ENCODE peak calls at places on chromosomes 11 and 22, in six cellular contexts. U, P, O, M, W and Q are unnamed samples.

GRCh38 chr11:19241260-19242183 is 777 bp upstream of the E2F8 start:
- DNase-seq in U (peak), P (no peak), O (no peak), M (peak), W (peak), Q (no peak)

GRCh38 chr11:20055312-20055711 is 105.0 kb downstream of the DBX1 start:
- DNase-seq in U (peak), P (peak), O (no peak), M (no peak), W (no peak), Q (no peak)

GRCh38 chr22:49999063-49999900 is 13.3 kb downstream of the IL17REL start:
- DNase-seq in U (peak), P (no peak), O (no peak), M (peak), W (peak), Q (no peak)

GRCh38 chr22:25641650-25642049 is 77.2 kb downstream of the GRK3 start:
- DNase-seq in U (no peak), P (no peak), O (no peak), M (no peak), W (no peak), Q (no peak)

GRCh38 chr22:24986816-24987215 is 34.3 kb downstream of the KIAA1671 start:
- DNase-seq in U (no peak), P (no peak), O (no peak), M (no peak), W (no peak), Q (no peak)

GRCh38 chr22:46931881-46932280 is 169.4 kb downstream of the TBC1D22A start:
- DNase-seq in U (peak), P (no peak), O (no peak), M (no peak), W (no peak), Q (no peak)

GRCh38 chr11:65672180-65672860 is 9.6 kb upstream of the RELA start:
- DNase-seq in U (no peak), P (no peak), O (no peak), M (no peak), W (no peak), Q (no peak)

GRCh38 chr11:119759324-119759723 is 30.3 kb upstream of the NECTIN1 start:
- DNase-seq in U (peak), P (no peak), O (peak), M (peak), W (no peak), Q (peak)

GRCh38 chr11:124640660-124641059 is 18.0 kb downstream of the TBRG1 start:
- DNase-seq in U (peak), P (no peak), O (no peak), M (peak), W (no peak), Q (no peak)

GRCh38 chr11:134527382-134528243 is 115.6 kb upstream of the B3GAT1 start:
- DNase-seq in U (no peak), P (no peak), O (no peak), M (no peak), W (peak), Q (no peak)

GRCh38 chr11:7638710-7639642 is 34.3 kb downstream of the CYB5R2 start:
- DNase-seq in U (no peak), P (no peak), O (no peak), M (no peak), W (no peak), Q (no peak)

GRCh38 chr11:74592063-74592440 is 330 bp upstream of the POLD3 start:
- DNase-seq in U (no peak), P (no peak), O (no peak), M (no peak), W (no peak), Q (no peak)

GRCh38 chr22:46534177-46534776 is 3.1 kb downstream of the CELSR1 start:
- DNase-seq in U (no peak), P (no peak), O (no peak), M (no peak), W (no peak), Q (no peak)

GRCh38 chr11:115660072-115660805 is 156.0 kb upstream of the CADM1 start:
- DNase-seq in U (no peak), P (no peak), O (no peak), M (peak), W (no peak), Q (no peak)

GRCh38 chr22:39723899-39724351 is 153.4 kb downstream of the CACNA1I start:
- DNase-seq in U (peak), P (no peak), O (no peak), M (peak), W (no peak), Q (no peak)

GRCh38 chr22:39486951-39487825 is 14.9 kb upstream of the MIEF1 start:
- DNase-seq in U (no peak), P (no peak), O (no peak), M (no peak), W (no peak), Q (no peak)

GRCh38 chr11:69638941-69639681 is 1.8 kb upstream of the CCND1 start:
- DNase-seq in U (peak), P (peak), O (peak), M (peak), W (peak), Q (peak)

GRCh38 chr22:20442485-20443284 is 5.1 kb upstream of the SCARF2 start:
- DNase-seq in U (no peak), P (no peak), O (no peak), M (no peak), W (peak), Q (no peak)

GRCh38 chr11:92627615-92628201 is 341.7 kb upstream of the MTNR1B start:
- DNase-seq in U (peak), P (no peak), O (no peak), M (peak), W (no peak), Q (no peak)

GRCh38 chr11:71250512-71251158 is 1.7 kb downstream of the SHANK2 start:
- DNase-seq in U (no peak), P (no peak), O (no peak), M (no peak), W (no peak), Q (no peak)

GRCh38 chr11:15178214-15178613 is 63.5 kb downstream of the INSC start:
- DNase-seq in U (no peak), P (no peak), O (no peak), M (no peak), W (no peak), Q (no peak)

GRCh38 chr11:118002010-118002540 is 15.9 kb downstream of the IL10RA start:
- DNase-seq in U (no peak), P (no peak), O (no peak), M (no peak), W (no peak), Q (no peak)

GRCh38 chr22:45757068-45757467 is 85.4 kb downstream of the ATXN10 start:
- DNase-seq in U (no peak), P (no peak), O (no peak), M (peak), W (no peak), Q (no peak)

GRCh38 chr11:113957016-113957415 is 17.9 kb upstream of the HTR3A start:
- DNase-seq in U (no peak), P (no peak), O (no peak), M (no peak), W (no peak), Q (no peak)

GRCh38 chr11:2186669-2187266 is 15.2 kb upstream of the TH start:
- DNase-seq in U (peak), P (no peak), O (no peak), M (peak), W (no peak), Q (no peak)

GRCh38 chr11:1109918-1110705 is 35.4 kb downstream of the MUC2 start:
- DNase-seq in U (no peak), P (no peak), O (no peak), M (no peak), W (peak), Q (peak)

GRCh38 chr11:121866822-121867221 is 249.2 kb downstream of the BLID start:
- DNase-seq in U (no peak), P (no peak), O (no peak), M (no peak), W (no peak), Q (no peak)

GRCh38 chr11:118715245-118715807 is 35.9 kb upstream of the TREH start:
- DNase-seq in U (peak), P (no peak), O (no peak), M (peak), W (no peak), Q (no peak)

GRCh38 chr11:13368041-13368446 is 90.5 kb downstream of the BMAL1 start:
- DNase-seq in U (peak), P (peak), O (no peak), M (peak), W (no peak), Q (no peak)

GRCh38 chr11:123718075-123718868 is 23.2 kb downstream of the ZNF202 start:
- DNase-seq in U (peak), P (no peak), O (no peak), M (no peak), W (no peak), Q (no peak)

GRCh38 chr11:61919841-61920631 is 2.7 kb upstream of the RAB3IL1 start:
- DNase-seq in U (no peak), P (no peak), O (no peak), M (no peak), W (no peak), Q (no peak)

GRCh38 chr11:132610216-132610615 is 922.1 kb downstream of the OPCML start:
- DNase-seq in U (no peak), P (no peak), O (no peak), M (peak), W (no peak), Q (no peak)

GRCh38 chr11:128394436-128395089 is 192.8 kb downstream of the ETS1 start:
- DNase-seq in U (no peak), P (no peak), O (no peak), M (peak), W (no peak), Q (no peak)

GRCh38 chr11:44764583-44764982 is 37.8 kb downstream of the TSPAN18 start:
- DNase-seq in U (no peak), P (no peak), O (no peak), M (no peak), W (no peak), Q (no peak)

GRCh38 chr11:89405629-89406028 is 85.5 kb downstream of the NOX4 start:
- DNase-seq in U (peak), P (no peak), O (peak), M (peak), W (no peak), Q (no peak)

GRCh38 chr11:65571940-65572339 is 398 bp upstream of the FAM89B start:
- DNase-seq in U (peak), P (no peak), O (no peak), M (peak), W (no peak), Q (no peak)

GRCh38 chr11:93477684-93478234 is 65.4 kb downstream of the SMCO4 start:
- DNase-seq in U (no peak), P (no peak), O (no peak), M (peak), W (no peak), Q (no peak)

GRCh38 chr11:1153951-1154487 is 3.7 kb upstream of the MUC5AC start:
- DNase-seq in U (no peak), P (peak), O (peak), M (peak), W (peak), Q (peak)

GRCh38 chr22:35315855-35316745 is 16.4 kb downstream of the TOM1 start:
- DNase-seq in U (peak), P (no peak), O (no peak), M (no peak), W (no peak), Q (peak)

GRCh38 chr22:29202231-29203192 is 3.2 kb upstream of the EMID1 start:
- DNase-seq in U (peak), P (no peak), O (no peak), M (no peak), W (peak), Q (peak)
- TF ChIP-seq CTCF in U (peak), P (peak), O (no peak), M (peak), W (peak), Q (peak)

GRCh38 chr11:46249103-46249942 is 28.1 kb upstream of the CREB3L1 start:
- DNase-seq in U (no peak), P (no peak), O (no peak), M (peak), W (no peak), Q (no peak)

GRCh38 chr11:46248270-46249102 is 29.0 kb upstream of the CREB3L1 start:
- DNase-seq in U (peak), P (peak), O (no peak), M (peak), W (no peak), Q (no peak)

GRCh38 chr11:46247664-46248063 is 29.8 kb upstream of the CREB3L1 start:
- DNase-seq in U (peak), P (no peak), O (no peak), M (peak), W (no peak), Q (no peak)

GRCh38 chr11:46246514-46246913 is 30.9 kb upstream of the CREB3L1 start:
- DNase-seq in U (no peak), P (no peak), O (no peak), M (peak), W (no peak), Q (no peak)

DNA sequence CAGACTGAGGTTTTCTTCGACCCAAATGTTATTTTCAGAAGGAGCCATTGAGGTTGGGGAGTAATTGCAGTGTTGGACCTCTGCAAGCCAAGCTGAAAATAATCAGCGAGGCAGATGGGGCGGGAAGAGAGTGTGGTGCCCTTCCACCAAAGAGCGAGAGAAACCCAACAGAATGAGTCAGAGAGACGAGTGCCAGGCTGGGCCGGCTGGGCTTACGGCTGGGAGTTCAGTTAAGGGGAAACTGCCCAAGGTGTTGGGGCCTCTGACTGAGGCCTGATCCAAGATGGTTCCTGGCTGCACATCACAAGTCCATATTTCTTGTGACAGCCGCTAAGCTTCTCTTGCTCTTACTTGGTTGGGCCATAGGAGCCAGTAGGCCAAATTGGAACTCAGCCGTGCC is 30.4 kb upstream of the CREB3L1 start:
- DNase-seq in U (peak), P (no peak), O (no peak), M (peak), W (no peak), Q (no peak)
- TF ChIP-seq CTCF in U (no peak), P (no peak), O (no peak), M (no peak), W (no peak), Q (no peak)

GRCh38 chr11:58788355-58789023 is 56.0 kb downstream of the GLYATL2 start:
- DNase-seq in U (peak), P (no peak), O (peak), M (peak), W (no peak), Q (no peak)
- TF ChIP-seq CTCF in U (peak), P (peak), O (peak), M (peak), W (peak), Q (peak)

DNA sequence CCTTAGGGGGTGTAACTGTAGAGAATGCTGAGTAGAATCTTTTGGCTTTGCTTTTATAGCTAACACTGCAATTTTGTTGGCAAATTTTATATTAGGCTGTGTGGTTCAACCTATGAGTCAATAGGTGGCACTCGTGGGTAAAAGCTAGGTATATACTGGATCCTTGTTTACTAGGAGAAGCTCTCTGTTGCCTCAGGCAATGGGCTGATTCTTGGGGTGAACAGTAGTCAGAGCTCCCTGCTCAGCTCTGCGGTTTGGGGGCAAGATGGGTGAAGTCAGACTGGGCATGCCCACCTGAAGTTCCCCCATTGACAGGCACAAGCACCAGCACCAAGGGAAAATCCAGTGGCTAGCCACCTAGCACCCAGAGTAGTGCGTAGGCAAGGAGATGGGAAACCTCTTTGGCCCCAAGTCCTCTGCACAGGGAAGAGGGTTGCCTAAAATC is 238.7 kb downstream of the FAM181B start:
- DNase-seq in U (peak), P (no peak), O (no peak), M (no peak), W (no peak), Q (no peak)
- TF ChIP-seq CTCF in U (peak), P (no peak), O (no peak), M (no peak), W (peak), Q (peak)